ENCODE peak calls at places on chromosomes 13 and 19, in five cellular contexts. B is colonic mucosa, J is keratinocyte, R is GM06990, S is fibroblast of the aortic adventitia. W is an unnamed sample.

GRCh38 chr19:7722231-7722651 is 9.7 kb downstream of the CLEC4G start:
- DNase-seq in B (no peak), J (no peak), R (peak; percentile 75), S (no peak), W (no peak)

GRCh38 chr19:41861098-41861768 is 1.2 kb downstream of the RPS19 start:
- DNase-seq in B (no peak), J (no peak), R (no peak), S (no peak), W (no peak)

GRCh38 chr13:105937451-105937850 is 598.0 kb downstream of the EFNB2 start:
- DNase-seq in B (no peak), J (no peak), R (no peak), S (no peak), W (peak; percentile 51)

GRCh38 chr13:23583491-23583890 is 13.3 kb downstream of the TNFRSF19 start:
- DNase-seq in B (no peak), J (no peak), R (no peak), S (no peak), W (no peak)

GRCh38 chr13:114174529-114174941 is 4.5 kb upstream of the CFAP97D2 start:
- DNase-seq in B (no peak), J (no peak), R (no peak), S (peak; percentile 57), W (peak; percentile 91)

GRCh38 chr19:10812902-10813404 is 23.1 kb downstream of the TMED1 start:
- DNase-seq in B (no peak), J (no peak), R (no peak), S (peak; percentile 92), W (peak; percentile 95)

GRCh38 chr19:17357724-17358123 is 19.4 kb downstream of the PLVAP start:
- DNase-seq in B (no peak), J (no peak), R (no peak), S (no peak), W (no peak)

GRCh38 chr13:50809133-50810090 is 34.1 kb downstream of the DLEU7 start:
- DNase-seq in B (no peak), J (no peak), R (no peak), S (no peak), W (peak; percentile 12)

GRCh38 chr13:97539651-97540230 is 105.8 kb downstream of the RAP2A start:
- DNase-seq in B (no peak), J (no peak), R (peak; percentile 9), S (peak; percentile 22), W (peak; percentile 49)

GRCh38 chr13:26498524-26499208 is 58.8 kb upstream of the WASF3 start:
- DNase-seq in B (no peak), J (no peak), R (no peak), S (peak; percentile 19), W (no peak)

GRCh38 chr13:25699600-25699999 is 327.8 kb downstream of the ATP8A2 start:
- DNase-seq in B (no peak), J (no peak), R (no peak), S (no peak), W (no peak)

GRCh38 chr19:5297272-5297669 is 43.3 kb downstream of the PTPRS start:
- DNase-seq in B (no peak), J (no peak), R (no peak), S (no peak), W (no peak)

GRCh38 chr19:11142528-11143171 is 12.9 kb downstream of the SPC24 start:
- DNase-seq in B (peak; percentile 74), J (no peak), R (no peak), S (peak; percentile 96), W (peak; percentile 96)

GRCh38 chr13:43831088-43831487 is 44.3 kb upstream of the ENOX1 start:
- DNase-seq in B (no peak), J (no peak), R (no peak), S (peak; percentile 73), W (peak; percentile 63)

GRCh38 chr13:20684535-20684934 is 19.0 kb upstream of the IL17D start:
- DNase-seq in B (no peak), J (no peak), R (no peak), S (no peak), W (peak; percentile 40)

GRCh38 chr13:25179011-25179410 is 6.9 kb upstream of the AMER2 start:
- DNase-seq in B (no peak), J (no peak), R (peak; percentile 43), S (no peak), W (no peak)

GRCh38 chr13:95019886-95020285 is 281.4 kb downstream of the ABCC4 start:
- DNase-seq in B (no peak), J (no peak), R (no peak), S (no peak), W (no peak)

GRCh38 chr19:57954996-57955395 is 7.5 kb upstream of the ZNF256 start:
- DNase-seq in B (no peak), J (no peak), R (no peak), S (no peak), W (no peak)

DNA sequence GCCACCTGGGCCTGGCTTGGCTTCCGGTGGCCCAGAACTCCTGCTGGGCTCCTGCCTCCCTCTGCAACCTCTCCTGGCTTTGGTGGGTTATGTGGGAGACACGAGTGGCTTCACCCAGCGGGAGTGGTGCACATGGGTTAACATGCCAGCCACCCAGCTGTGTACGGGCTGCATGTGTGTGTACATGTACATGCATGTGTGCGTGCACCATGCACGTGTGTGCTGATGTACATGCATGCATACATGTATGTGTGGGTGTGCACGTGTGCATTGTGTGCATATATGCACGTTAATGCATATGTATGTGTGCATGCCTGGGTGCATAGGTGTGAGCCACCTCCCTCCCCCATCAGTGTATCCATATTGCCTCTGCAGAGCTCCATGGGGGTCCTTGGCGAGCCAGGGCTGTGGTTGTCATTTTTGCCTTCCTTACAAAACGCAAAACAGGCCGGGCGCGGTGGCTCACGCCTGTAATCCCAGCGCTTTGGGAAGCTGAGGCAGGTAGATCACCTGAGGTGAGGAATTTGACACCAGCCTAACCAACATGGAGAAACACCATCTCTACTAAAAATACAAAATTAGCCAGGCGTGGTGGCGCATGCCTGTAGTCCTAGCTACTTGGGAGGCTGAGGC is 12.5 kb downstream of the GNA11 start:
- DNase-seq in B (no peak), J (no peak), R (no peak), S (no peak), W (no peak)
- H3K4me3 ChIP-seq in B (no peak overlapping the region), J (no peak overlapping the region), R (no peak overlapping the region), S (no peak overlapping the region), W (no peak overlapping the region)

DNA sequence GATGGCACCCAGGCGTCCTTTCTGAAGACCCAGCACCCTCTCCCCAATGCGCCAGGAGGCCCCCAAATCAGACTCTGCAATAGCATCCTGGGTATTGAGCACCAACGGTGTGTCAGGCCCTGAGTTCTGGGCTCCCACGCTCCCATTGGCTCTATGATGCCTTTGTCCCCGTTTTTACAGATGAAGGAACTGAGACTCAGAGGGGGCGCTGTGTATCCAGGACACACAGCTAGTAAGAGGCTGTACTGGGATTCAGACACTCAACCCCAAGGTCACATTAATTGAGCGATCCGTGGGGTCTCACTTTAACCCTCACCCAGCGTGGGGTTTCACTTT is 42.5 kb downstream of the CYP4F22 start:
- DNase-seq in B (no peak), J (no peak), R (no peak), S (no peak), W (no peak)
- H3K4me3 ChIP-seq in B (peak overlapping the region; percentile 19), J (peak overlapping the region; percentile 51), R (peak overlapping the region; percentile 44), S (no peak overlapping the region), W (peak overlapping the region; percentile 38)

DNA sequence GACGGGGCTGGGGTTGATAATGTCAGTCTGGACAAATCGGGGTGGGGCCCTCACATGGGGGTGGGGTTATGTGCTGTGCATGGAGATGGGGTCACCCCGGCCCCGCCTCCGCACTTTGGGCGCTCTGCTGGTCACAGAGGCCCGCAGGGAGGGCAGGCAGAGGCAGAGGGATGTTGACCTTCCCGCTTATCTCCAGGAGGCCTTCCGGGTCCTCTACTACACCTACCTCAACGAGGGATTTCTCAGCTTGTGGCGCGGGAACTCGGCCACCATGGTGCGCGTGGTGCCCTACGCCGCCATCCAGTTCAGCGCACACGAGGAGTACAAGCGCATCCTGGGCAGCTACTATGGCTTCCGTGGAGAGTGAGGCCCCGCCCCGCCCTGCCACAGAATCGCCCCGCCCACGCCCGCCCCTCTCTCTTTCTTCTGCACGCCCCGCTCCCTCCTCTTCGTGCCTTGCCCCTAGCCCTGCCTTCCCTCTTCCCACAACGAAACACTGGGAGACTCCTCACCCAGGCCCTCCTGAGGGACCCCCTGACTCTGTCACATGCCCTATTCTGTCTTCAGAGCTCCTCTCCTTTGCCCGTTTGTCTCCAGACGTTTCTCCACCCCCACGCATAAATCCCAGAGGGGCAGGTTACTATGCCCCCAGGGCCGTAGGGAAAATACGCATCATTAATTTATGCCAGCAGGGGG is 32.8 kb downstream of the TMEM161A start:
- DNase-seq in B (peak; percentile 74), J (no peak), R (no peak), S (peak; percentile 30), W (peak; percentile 68)
- H3K4me3 ChIP-seq in B (peak overlapping the region; percentile 29), J (peak overlapping the region; percentile 57), R (no peak overlapping the region), S (peak overlapping the region; percentile 64), W (peak overlapping the region; percentile 54)

GRCh38 chr19:23560051-23560450 is 127.0 kb downstream of the ZNF675 start:
- DNase-seq in B (no peak), J (no peak), R (no peak), S (no peak), W (no peak)

GRCh38 chr19:23558541-23558940 is 128.5 kb downstream of the ZNF675 start:
- DNase-seq in B (no peak), J (no peak), R (no peak), S (no peak), W (no peak)

GRCh38 chr19:23557381-23557780 is 129.6 kb downstream of the ZNF675 start:
- DNase-seq in B (no peak), J (no peak), R (no peak), S (no peak), W (no peak)

GRCh38 chr19:23554548-23554947 is 132.5 kb downstream of the ZNF675 start:
- DNase-seq in B (no peak), J (peak; percentile 80), R (no peak), S (no peak), W (no peak)
- H3K4me3 ChIP-seq in B (no peak overlapping the region), J (no peak overlapping the region), R (no peak overlapping the region), S (no peak overlapping the region), W (no peak overlapping the region)

GRCh38 chr13:112068531-112069062 is 1.6 kb downstream of the SOX1 start:
- DNase-seq in B (no peak), J (no peak), R (no peak), S (no peak), W (no peak)
- H3K4me3 ChIP-seq in B (no peak overlapping the region), J (no peak overlapping the region), R (no peak overlapping the region), S (no peak overlapping the region), W (no peak overlapping the region)

GRCh38 chr13:41058229-41059070 is 2.9 kb upstream of the WBP4 start:
- DNase-seq in B (no peak), J (no peak), R (no peak), S (no peak), W (no peak)
- H3K4me3 ChIP-seq in B (peak overlapping the region; percentile 64), J (peak overlapping the region; percentile 89), R (no peak overlapping the region), S (peak overlapping the region; percentile 86), W (peak overlapping the region; percentile 90)

DNA sequence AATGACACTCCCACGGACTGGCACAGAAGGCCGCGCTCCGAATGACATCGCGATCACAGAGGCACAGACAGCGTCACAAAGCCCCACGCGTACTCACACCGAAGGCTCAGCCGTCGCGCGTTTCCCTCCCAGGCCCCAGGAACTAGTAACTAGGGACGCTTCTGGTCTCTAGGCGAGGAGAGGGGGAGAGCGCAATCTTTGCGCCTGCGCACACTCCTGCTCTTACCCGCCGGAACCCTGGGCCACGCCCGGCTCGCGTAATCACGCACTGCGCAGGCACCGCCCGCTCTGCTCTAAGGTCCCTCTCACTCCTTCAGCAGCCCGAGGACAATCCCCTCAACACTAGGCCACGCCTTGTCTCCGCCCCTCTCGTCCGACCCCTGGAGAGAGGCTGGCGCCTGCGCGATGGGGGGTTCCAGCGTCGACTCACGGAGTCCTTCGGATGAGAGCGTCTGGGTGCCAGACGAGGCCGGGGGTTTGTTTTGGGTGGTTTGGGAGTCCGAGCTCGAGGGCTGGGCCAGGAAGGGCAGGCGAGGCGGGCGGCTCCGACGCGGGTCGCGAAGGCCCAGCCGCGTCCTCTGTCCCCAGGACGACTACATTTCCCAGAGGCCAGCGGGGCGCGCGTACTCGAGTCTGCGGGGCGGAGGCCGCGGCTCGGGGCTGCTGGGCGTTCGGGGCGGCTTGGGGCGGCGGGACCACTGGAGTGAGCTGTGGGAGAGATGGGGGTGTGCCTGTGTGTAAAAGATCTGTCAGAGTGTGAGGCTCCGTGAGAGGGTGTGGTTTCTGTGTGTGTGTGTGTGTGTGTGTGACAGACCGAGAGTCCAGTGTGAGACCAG is at the start of gene ZNF471:
- DNase-seq in B (peak; percentile 97), J (peak; percentile 86), R (no peak), S (peak; percentile 98), W (peak; percentile 97)
- H3K4me3 ChIP-seq in B (peak within 1 kb of the TSS; percentile 53), J (peak within 1 kb of the TSS; percentile 93), R (no peak within 1 kb of the TSS), S (peak within 1 kb of the TSS; percentile 77), W (peak within 1 kb of the TSS; percentile 83)